ENCODE peak calls at places on chromosome 2, in four cellular contexts. N, K, R and M are unnamed samples.
A peak's percentile ranks its signal among the peaks of the same experiment; 100 is the strongest.

GRCh38 chr2:84904717-84905174 is 710 bp upstream of the TMSB10 start:
- DNase-seq in R (peak; percentile 82), K (no peak), N (no peak), M (peak; percentile 90)

GRCh38 chr2:12412898-12413305 is 303.8 kb upstream of the TRIB2 start:
- DNase-seq in K (no peak), R (no peak), N (no peak), M (no peak)

GRCh38 chr2:69200107-69200520 is 186.9 kb downstream of the GFPT1 start:
- DNase-seq in R (no peak), K (no peak), N (no peak), M (no peak)

GRCh38 chr2:42917374-42918017 is 125.1 kb upstream of the HAAO start:
- DNase-seq in K (no peak), R (no peak), N (no peak), M (no peak)

GRCh38 chr2:164917296-164917903 is 37.9 kb downstream of the SLC38A11 start:
- DNase-seq in N (peak; percentile 40), R (peak; percentile 15), K (no peak), M (no peak)

GRCh38 chr2:183575481-183575880 is 451.2 kb downstream of the NUP35 start:
- DNase-seq in N (no peak), K (no peak), R (no peak), M (no peak)

GRCh38 chr2:236622660-236623059 is 53.0 kb downstream of the ACKR3 start:
- DNase-seq in R (no peak), K (no peak), N (no peak), M (peak; percentile 55)

GRCh38 chr2:111198701-111199100 is 78.0 kb downstream of the BCL2L11 start:
- DNase-seq in R (no peak), K (no peak), N (no peak), M (no peak)

GRCh38 chr2:9268310-9269081 is 61.9 kb downstream of the ASAP2 start:
- DNase-seq in N (no peak), R (no peak), K (no peak), M (no peak)

GRCh38 chr2:45778720-45779171 is 127.3 kb downstream of the PRKCE start:
- DNase-seq in R (peak; percentile 38), K (peak; percentile 20), N (peak; percentile 64), M (no peak)

GRCh38 chr2:26942543-26943295 is 27.7 kb upstream of the MAPRE3 start:
- DNase-seq in R (peak; percentile 47), N (peak; percentile 50), K (no peak), M (peak; percentile 85)

GRCh38 chr2:39902103-39902502 is 123.0 kb upstream of the THUMPD2 start:
- DNase-seq in K (no peak), R (no peak), N (no peak), M (no peak)

GRCh38 chr2:119712571-119712970 is 33.6 kb downstream of the TMEM177 start:
- DNase-seq in R (no peak), K (no peak), N (no peak), M (no peak)

GRCh38 chr2:37798315-37799005 is 126.6 kb upstream of the RMDN2 start:
- DNase-seq in R (no peak), N (no peak), K (no peak), M (no peak)

GRCh38 chr2:12923907-12924610 is 207.3 kb downstream of the TRIB2 start:
- DNase-seq in N (no peak), R (no peak), K (no peak), M (no peak)

GRCh38 chr2:195280024-195280423 is 377.0 kb upstream of the SLC39A10 start:
- DNase-seq in R (no peak), K (no peak), N (no peak), M (no peak)

GRCh38 chr2:37453024-37453423 is 108.6 kb downstream of the QPCT start:
- DNase-seq in N (no peak), K (no peak), R (no peak), M (no peak)

GRCh38 chr2:224951723-224952481 is 90.4 kb downstream of the DOCK10 start:
- DNase-seq in R (no peak), N (no peak), K (no peak), M (no peak)

DNA sequence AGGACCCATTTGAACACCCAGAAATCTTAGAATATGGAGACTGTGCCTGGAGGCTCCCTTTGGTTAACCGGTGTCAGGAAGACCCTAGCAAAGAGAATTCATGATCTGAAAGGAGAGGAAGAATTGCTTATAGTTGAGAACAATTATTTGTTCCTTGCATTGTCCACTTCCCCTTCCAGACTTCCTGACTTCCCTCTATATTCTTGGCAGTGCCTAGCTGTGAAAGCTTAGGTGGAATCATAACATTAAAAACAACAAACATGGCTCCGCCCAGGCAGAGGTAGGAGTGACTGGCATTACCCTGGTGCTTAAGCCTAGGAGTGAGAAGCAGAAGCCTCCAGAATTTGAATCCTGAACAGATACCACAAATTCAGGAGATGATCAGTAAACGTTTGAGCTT is 1.9 kb downstream of the TTL start:
- DNase-seq in N (no peak), K (no peak), R (no peak), M (no peak)
- H3K4me3 ChIP-seq in N (peak overlapping the region; percentile 88), K (no peak overlapping the region), R (no peak overlapping the region), M (no peak overlapping the region)

GRCh38 chr2:214378455-214379103 is 32.3 kb upstream of the VWC2L start:
- DNase-seq in K (no peak), R (no peak), N (no peak), M (no peak)
- TF ChIP-seq CTCF in K (no peak), R (no peak), N (no peak), M (no peak)

GRCh38 chr2:211138551-211138950 is 582.2 kb downstream of the CPS1 start:
- DNase-seq in N (no peak), R (no peak), K (no peak), M (peak; percentile 6)

GRCh38 chr2:211132586-211132985 is 576.2 kb downstream of the CPS1 start:
- DNase-seq in R (no peak), K (no peak), N (no peak), M (no peak)

GRCh38 chr2:211129798-211130197 is 573.4 kb downstream of the CPS1 start:
- DNase-seq in K (no peak), N (no peak), R (no peak), M (no peak)

GRCh38 chr2:211132046-211132445 is 575.6 kb downstream of the CPS1 start:
- DNase-seq in N (no peak), R (no peak), K (no peak), M (no peak)

GRCh38 chr2:211133766-211134165 is 577.4 kb downstream of the CPS1 start:
- DNase-seq in K (no peak), R (no peak), N (no peak), M (no peak)
- H3K4me1 ChIP-seq in K (no peaks in the 10 kb centered on the region), R (no peaks in the 10 kb centered on the region), N (no peaks in the 10 kb centered on the region), M (no peaks in the 10 kb centered on the region)

GRCh38 chr2:102932521-102932920 is 170.7 kb downstream of the TMEM182 start:
- DNase-seq in K (no peak), N (no peak), R (no peak), M (no peak)
- H3K4me3 ChIP-seq in K (no peak overlapping the region), N (no peak overlapping the region), R (no peak overlapping the region), M (no peak overlapping the region)

GRCh38 chr2:159071190-159071915 is 102.9 kb downstream of the TANC1 start:
- DNase-seq in R (no peak), N (no peak), K (no peak), M (no peak)
- TF ChIP-seq CTCF in R (no peak), N (no peak), K (no peak), M (no peak)

GRCh38 chr2:64017811-64018714 is 1.2 kb downstream of the VPS54 start:
- DNase-seq in N (no peak), K (no peak), R (no peak), M (no peak)
- H3K4me1 ChIP-seq in N (peaks cover 3% of the 10 kb centered on the region), K (peaks cover 12% of the 10 kb centered on the region), R (no peaks in the 10 kb centered on the region), M (peaks cover 70% of the 10 kb centered on the region)

GRCh38 chr2:201406077-201406662 is 45.1 kb downstream of the TRAK2 start:
- DNase-seq in N (no peak), R (no peak), K (no peak), M (no peak)
- H3K4me3 ChIP-seq in N (no peak overlapping the region), R (no peak overlapping the region), K (peak overlapping the region; percentile 15), M (no peak overlapping the region)